ENCODE peak calls at places on chromosome 17, in eight cellular contexts. W, H, T, X, F, N, D and L are unnamed samples.
A peak's percentile ranks its signal among the peaks of the same experiment; 100 is the strongest.

GRCh38 chr17:5705081-5705875 is 121.0 kb upstream of the NLRP1 start:
- DNase-seq in F (no peak), H (no peak), W (no peak), N (no peak), X (no peak), D (peak; percentile 48), T (peak; percentile 76), L (no peak)

GRCh38 chr17:14336418-14336817 is 35.5 kb downstream of the HS3ST3B1 start:
- DNase-seq in F (no peak), X (no peak), D (peak; percentile 52), H (no peak), N (no peak), T (no peak), W (no peak), L (no peak)

GRCh38 chr17:48472485-48473281 is 42.7 kb upstream of the SKAP1 start:
- DNase-seq in X (peak; percentile 63), H (no peak), T (peak; percentile 82), N (no peak), D (no peak), W (no peak), F (no peak), L (no peak)

GRCh38 chr17:1707107-1707506 is 3.1 kb downstream of the TLCD2 start:
- DNase-seq in X (no peak), F (no peak), T (no peak), H (no peak), W (no peak), D (no peak), N (no peak), L (no peak)

GRCh38 chr17:36674278-36674650 is 72.9 kb downstream of the MRM1 start:
- DNase-seq in W (peak; percentile 16), F (no peak), N (no peak), D (no peak), X (no peak), T (no peak), H (no peak), L (no peak)

GRCh38 chr17:11628374-11628773 is 30.1 kb downstream of the DNAH9 start:
- DNase-seq in W (no peak), D (peak; percentile 53), H (no peak), N (no peak), F (no peak), X (no peak), T (no peak), L (no peak)

GRCh38 chr17:50893183-50893993 is 27.2 kb upstream of the TOB1 start:
- DNase-seq in F (no peak), X (peak; percentile 74), H (peak; percentile 47), T (peak; percentile 87), W (no peak), N (no peak), D (no peak), L (peak; percentile 73)

GRCh38 chr17:7713782-7714181 is 3.8 kb upstream of the DNAH2 start:
- DNase-seq in X (no peak), N (peak; percentile 52), H (no peak), F (no peak), D (no peak), W (no peak), T (no peak), L (no peak)

GRCh38 chr17:34542700-34543336 is 36.6 kb upstream of the TMEM132E start:
- DNase-seq in X (peak; percentile 7), T (peak; percentile 30), D (no peak), N (peak; percentile 18), H (peak; percentile 20), F (peak; percentile 50), W (peak; percentile 53), L (peak; percentile 21)

GRCh38 chr17:55334881-55335523 is 70.2 kb downstream of the HLF start:
- DNase-seq in T (no peak), F (no peak), X (no peak), N (no peak), W (no peak), D (no peak), H (no peak), L (no peak)

GRCh38 chr17:2295575-2295974 is 8.0 kb downstream of the SMG6 start:
- DNase-seq in X (no peak), F (no peak), D (no peak), W (no peak), T (no peak), N (no peak), H (no peak), L (no peak)

GRCh38 chr17:82003411-82004381 is 19.0 kb downstream of the CENPX start:
- DNase-seq in W (no peak), D (peak; percentile 92), X (peak; percentile 35), H (peak; percentile 44), N (no peak), F (no peak), T (peak; percentile 98), L (no peak)

GRCh38 chr17:18020971-18021370 is 18.0 kb downstream of the ATPAF2 start:
- DNase-seq in H (no peak), X (no peak), T (no peak), D (peak; percentile 70), F (no peak), N (no peak), W (no peak), L (no peak)